ENCODE peak calls at places on chromosomes 16 and 17, in four cellular contexts. One of them, this sample, is unnamed.
A peak's percentile ranks its signal among the peaks of the same experiment; 100 is the strongest.

GRCh38 chr17:35879748-35880654 is at the start of gene CCL5:
- DNase-seq in cardiac fibroblast: peak; percentile 38
- DNase-seq in left ventricle myocardium inferior: no peak
- DNase-seq in AG10803: no peak
- DNase-seq in this sample: no peak

GRCh38 chr17:42387663-42388380 is 420 bp downstream of the STAT3 start:
- DNase-seq in cardiac fibroblast: peak; percentile 46
- DNase-seq in left ventricle myocardium inferior: peak; percentile 38
- DNase-seq in AG10803: no peak
- DNase-seq in this sample: no peak

GRCh38 chr16:79842197-79842596 is 241.7 kb upstream of the MAF start:
- DNase-seq in cardiac fibroblast: no peak
- DNase-seq in left ventricle myocardium inferior: no peak
- DNase-seq in AG10803: no peak
- DNase-seq in this sample: no peak

GRCh38 chr16:68668266-68668665 is 23.2 kb downstream of the CDH3 start:
- DNase-seq in cardiac fibroblast: no peak
- DNase-seq in left ventricle myocardium inferior: no peak
- DNase-seq in AG10803: no peak
- DNase-seq in this sample: no peak

GRCh38 chr17:73976147-73976546 is 227.3 kb upstream of the RPL38 start:
- DNase-seq in cardiac fibroblast: no peak
- DNase-seq in left ventricle myocardium inferior: no peak
- DNase-seq in AG10803: no peak
- DNase-seq in this sample: no peak

GRCh38 chr17:29238133-29238850 is 8.4 kb upstream of the CRYBA1 start:
- DNase-seq in cardiac fibroblast: peak; percentile 74
- DNase-seq in left ventricle myocardium inferior: no peak
- DNase-seq in AG10803: peak; percentile 81
- DNase-seq in this sample: no peak

GRCh38 chr16:185213-185612 is 5.0 kb downstream of the HBQ1 start:
- DNase-seq in cardiac fibroblast: no peak
- DNase-seq in left ventricle myocardium inferior: no peak
- DNase-seq in AG10803: no peak
- DNase-seq in this sample: no peak

GRCh38 chr16:7140899-7141298 is 191.7 kb upstream of the RBFOX1 start:
- DNase-seq in cardiac fibroblast: no peak
- DNase-seq in left ventricle myocardium inferior: no peak
- DNase-seq in AG10803: no peak
- DNase-seq in this sample: no peak

GRCh38 chr16:57865746-57866528 is 63.6 kb upstream of the KIFC3 start:
- DNase-seq in cardiac fibroblast: no peak
- DNase-seq in left ventricle myocardium inferior: no peak
- DNase-seq in AG10803: no peak
- DNase-seq in this sample: no peak

GRCh38 chr16:73265124-73265838 is 217.4 kb upstream of the ZFHX3 start:
- DNase-seq in cardiac fibroblast: no peak
- DNase-seq in left ventricle myocardium inferior: no peak
- DNase-seq in AG10803: no peak
- DNase-seq in this sample: no peak

GRCh38 chr17:14513835-14514234 is 213.0 kb downstream of the HS3ST3B1 start:
- DNase-seq in cardiac fibroblast: no peak
- DNase-seq in left ventricle myocardium inferior: no peak
- DNase-seq in AG10803: no peak
- DNase-seq in this sample: no peak

GRCh38 chr17:32917081-32917480 is 10.9 kb upstream of the TMEM98 start:
- DNase-seq in cardiac fibroblast: no peak
- DNase-seq in left ventricle myocardium inferior: no peak
- DNase-seq in AG10803: no peak
- DNase-seq in this sample: no peak

GRCh38 chr17:9729034-9729650 is 62.2 kb downstream of the DHRS7C start:
- DNase-seq in cardiac fibroblast: peak; percentile 67
- DNase-seq in left ventricle myocardium inferior: no peak
- DNase-seq in AG10803: peak; percentile 58
- DNase-seq in this sample: peak; percentile 49

GRCh38 chr17:73902416-73903181 is 258.4 kb upstream of the SDK2 start:
- DNase-seq in cardiac fibroblast: no peak
- DNase-seq in left ventricle myocardium inferior: no peak
- DNase-seq in AG10803: no peak
- DNase-seq in this sample: no peak

GRCh38 chr16:74580828-74581227 is 26.1 kb downstream of the GLG1 start:
- DNase-seq in cardiac fibroblast: no peak
- DNase-seq in left ventricle myocardium inferior: no peak
- DNase-seq in AG10803: peak; percentile 8
- DNase-seq in this sample: no peak

GRCh38 chr17:74960739-74961342 is 11.7 kb downstream of the HID1 start:
- DNase-seq in cardiac fibroblast: peak; percentile 44
- DNase-seq in left ventricle myocardium inferior: no peak
- DNase-seq in AG10803: peak; percentile 11
- DNase-seq in this sample: no peak

GRCh38 chr16:71933913-71934696 is 38.8 kb downstream of the IST1 start:
- DNase-seq in cardiac fibroblast: no peak
- DNase-seq in left ventricle myocardium inferior: no peak
- DNase-seq in AG10803: peak; percentile 37
- DNase-seq in this sample: peak; percentile 49

GRCh38 chr16:27318399-27319256 is 4.9 kb downstream of the IL4R start:
- DNase-seq in cardiac fibroblast: peak; percentile 59
- DNase-seq in left ventricle myocardium inferior: peak; percentile 47
- DNase-seq in AG10803: peak; percentile 27
- DNase-seq in this sample: no peak

GRCh38 chr16:85842435-85842834 is 42.9 kb downstream of the COX4I1 start:
- DNase-seq in cardiac fibroblast: no peak
- DNase-seq in left ventricle myocardium inferior: no peak
- DNase-seq in AG10803: no peak
- DNase-seq in this sample: no peak

GRCh38 chr16:77191259-77191969 is 424 bp downstream of the MON1B start:
- DNase-seq in cardiac fibroblast: peak; percentile 21
- DNase-seq in left ventricle myocardium inferior: no peak
- DNase-seq in AG10803: peak; percentile 17
- DNase-seq in this sample: no peak

GRCh38 chr17:72169823-72170222 is 49.0 kb downstream of the SOX9 start:
- DNase-seq in cardiac fibroblast: no peak
- DNase-seq in left ventricle myocardium inferior: no peak
- DNase-seq in AG10803: no peak
- DNase-seq in this sample: no peak

GRCh38 chr17:49971199-49971847 is 2.3 kb downstream of the DLX4 start:
- DNase-seq in cardiac fibroblast: no peak
- DNase-seq in left ventricle myocardium inferior: no peak
- DNase-seq in AG10803: no peak
- DNase-seq in this sample: no peak

GRCh38 chr17:2055494-2056220 is 754 bp downstream of the HIC1 start:
- DNase-seq in cardiac fibroblast: peak; percentile 69
- DNase-seq in left ventricle myocardium inferior: no peak
- DNase-seq in AG10803: peak; percentile 60
- DNase-seq in this sample: no peak

GRCh38 chr16:3456374-3456773 is 12.9 kb downstream of the NAA60 start:
- DNase-seq in cardiac fibroblast: peak; percentile 74
- DNase-seq in left ventricle myocardium inferior: no peak
- DNase-seq in AG10803: peak; percentile 64
- DNase-seq in this sample: no peak

GRCh38 chr17:7745748-7746470 is 28.4 kb downstream of the DNAH2 start:
- DNase-seq in cardiac fibroblast: peak; percentile 97
- DNase-seq in left ventricle myocardium inferior: no peak
- DNase-seq in AG10803: peak; percentile 85
- DNase-seq in this sample: peak; percentile 58

GRCh38 chr16:57372372-57373116 is at the start of gene CX3CL1:
- DNase-seq in cardiac fibroblast: peak; percentile 64
- DNase-seq in left ventricle myocardium inferior: peak; percentile 60
- DNase-seq in AG10803: peak; percentile 25
- DNase-seq in this sample: peak; percentile 20

GRCh38 chr16:72203401-72203800 is 31.4 kb upstream of the PMFBP1 start:
- DNase-seq in cardiac fibroblast: peak; percentile 40
- DNase-seq in left ventricle myocardium inferior: no peak
- DNase-seq in AG10803: peak; percentile 23
- DNase-seq in this sample: no peak

GRCh38 chr17:30554839-30555751 is 77.9 kb downstream of the GOSR1 start:
- DNase-seq in cardiac fibroblast: peak; percentile 44
- DNase-seq in left ventricle myocardium inferior: no peak
- DNase-seq in AG10803: peak; percentile 28
- DNase-seq in this sample: no peak
- TF ChIP-seq CTCF in cardiac fibroblast: peak; percentile 33
- TF ChIP-seq CTCF in left ventricle myocardium inferior: peak; percentile 51
- TF ChIP-seq CTCF in AG10803: peak; percentile 40
- TF ChIP-seq CTCF in this sample: no peak

DNA sequence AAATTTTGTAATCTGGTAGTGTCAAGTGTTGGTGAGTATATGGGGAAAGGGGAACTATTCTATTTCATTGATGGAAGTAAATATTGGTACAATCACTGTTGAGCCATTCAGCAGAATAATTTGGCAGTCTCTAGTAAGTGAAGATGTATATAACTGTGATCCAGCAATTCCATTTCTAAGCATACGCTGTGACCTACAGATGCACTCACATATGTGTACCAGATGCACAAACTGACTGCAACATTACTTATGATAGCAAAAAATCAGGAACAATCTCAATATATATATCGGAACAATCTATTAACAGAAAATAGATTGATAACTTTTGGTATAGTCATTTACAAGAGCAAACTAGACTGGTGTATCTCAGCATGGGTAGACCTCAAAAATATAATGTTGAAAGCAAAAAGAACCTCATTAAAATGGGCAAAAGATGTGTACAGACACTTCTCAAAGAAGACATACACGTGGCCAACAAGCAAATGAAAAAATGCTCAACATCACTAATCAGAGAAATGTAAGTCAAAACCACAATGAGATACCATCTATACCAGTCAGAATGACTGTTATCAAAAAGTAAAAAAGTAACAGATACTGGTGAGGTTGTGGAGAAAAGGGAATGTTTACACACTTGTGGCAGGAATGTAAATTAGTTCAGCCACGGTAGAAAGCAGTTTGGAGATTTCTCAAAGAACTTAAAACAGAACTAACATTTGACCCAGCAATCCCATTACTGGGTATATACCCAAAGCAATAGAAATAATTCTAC is 20.8 kb downstream of the ADAP2 start:
- DNase-seq in cardiac fibroblast: no peak
- DNase-seq in left ventricle myocardium inferior: no peak
- DNase-seq in AG10803: no peak
- DNase-seq in this sample: no peak
- TF ChIP-seq CTCF in cardiac fibroblast: no peak
- TF ChIP-seq CTCF in left ventricle myocardium inferior: no peak
- TF ChIP-seq CTCF in AG10803: peak; percentile 14
- TF ChIP-seq CTCF in this sample: no peak

DNA sequence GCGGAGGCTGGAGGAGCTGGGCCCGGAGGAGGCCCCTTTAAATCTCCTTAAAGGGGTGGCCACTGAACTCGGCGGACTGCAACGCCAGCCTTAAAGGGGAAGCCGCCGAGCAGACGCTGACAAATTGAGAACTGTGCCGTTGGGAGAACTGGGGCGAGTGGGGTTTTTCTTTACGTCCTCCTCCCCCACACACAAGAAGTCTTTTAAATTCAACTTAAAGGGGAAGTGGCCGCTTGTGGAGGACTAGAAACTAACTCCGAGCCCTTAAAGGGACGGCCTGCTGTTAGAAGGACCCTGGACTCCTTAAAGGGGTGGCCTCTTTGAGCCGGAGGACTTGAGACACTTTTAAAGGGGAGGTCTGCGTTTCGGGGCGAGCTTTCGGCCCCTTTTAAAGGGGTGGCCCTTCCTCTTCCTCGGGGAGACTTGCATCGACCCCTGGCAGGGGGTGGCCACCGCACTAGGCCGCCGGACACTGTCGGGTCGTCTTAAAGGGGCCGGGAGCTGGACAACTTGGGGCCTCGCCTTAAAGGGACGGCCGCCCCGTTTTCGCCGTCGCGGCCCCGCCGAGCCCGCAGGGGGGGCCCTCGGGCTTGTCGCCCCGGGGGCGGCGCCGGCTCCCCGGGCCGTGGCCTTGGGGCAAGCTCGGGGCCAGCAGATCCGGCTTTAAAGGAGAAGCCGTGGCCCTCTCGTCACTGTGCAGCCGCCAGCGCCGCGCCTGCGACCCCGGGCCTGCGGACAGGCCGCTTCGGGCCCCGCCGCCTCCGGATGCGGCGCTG is 688 bp downstream of the FBRS start:
- DNase-seq in cardiac fibroblast: peak; percentile 99
- DNase-seq in left ventricle myocardium inferior: peak; percentile 76
- DNase-seq in AG10803: peak; percentile 98
- DNase-seq in this sample: peak; percentile 93
- TF ChIP-seq CTCF in cardiac fibroblast: no peak
- TF ChIP-seq CTCF in left ventricle myocardium inferior: peak; percentile 9
- TF ChIP-seq CTCF in AG10803: no peak
- TF ChIP-seq CTCF in this sample: no peak

DNA sequence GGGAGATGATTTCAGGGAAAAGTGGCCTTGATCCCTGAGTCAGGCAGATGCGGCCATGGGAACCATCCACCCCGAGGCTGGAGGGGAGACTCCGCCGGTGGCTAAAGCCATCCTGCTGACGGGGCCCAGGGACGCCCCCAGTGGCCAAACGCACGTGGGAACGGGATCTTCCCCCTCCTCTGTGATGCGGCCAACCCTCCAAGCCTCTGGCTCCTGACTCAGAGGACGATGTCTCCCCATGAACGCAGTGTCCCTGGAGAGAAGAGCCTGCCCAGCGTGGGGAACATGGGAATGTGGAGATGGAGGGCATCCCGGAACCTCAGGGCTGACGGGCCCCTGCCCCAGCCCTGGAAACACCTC is 25.0 kb downstream of the SLC7A5 start:
- DNase-seq in cardiac fibroblast: no peak
- DNase-seq in left ventricle myocardium inferior: peak; percentile 43
- DNase-seq in AG10803: no peak
- DNase-seq in this sample: no peak
- TF ChIP-seq CTCF in cardiac fibroblast: peak; percentile 14
- TF ChIP-seq CTCF in left ventricle myocardium inferior: no peak
- TF ChIP-seq CTCF in AG10803: no peak
- TF ChIP-seq CTCF in this sample: peak; percentile 34

GRCh38 chr17:18850679-18851078 is 7.3 kb upstream of the PRPSAP2 start:
- DNase-seq in cardiac fibroblast: no peak
- DNase-seq in left ventricle myocardium inferior: no peak
- DNase-seq in AG10803: no peak
- DNase-seq in this sample: no peak
- TF ChIP-seq CTCF in cardiac fibroblast: no peak
- TF ChIP-seq CTCF in left ventricle myocardium inferior: no peak
- TF ChIP-seq CTCF in AG10803: no peak
- TF ChIP-seq CTCF in this sample: no peak

DNA sequence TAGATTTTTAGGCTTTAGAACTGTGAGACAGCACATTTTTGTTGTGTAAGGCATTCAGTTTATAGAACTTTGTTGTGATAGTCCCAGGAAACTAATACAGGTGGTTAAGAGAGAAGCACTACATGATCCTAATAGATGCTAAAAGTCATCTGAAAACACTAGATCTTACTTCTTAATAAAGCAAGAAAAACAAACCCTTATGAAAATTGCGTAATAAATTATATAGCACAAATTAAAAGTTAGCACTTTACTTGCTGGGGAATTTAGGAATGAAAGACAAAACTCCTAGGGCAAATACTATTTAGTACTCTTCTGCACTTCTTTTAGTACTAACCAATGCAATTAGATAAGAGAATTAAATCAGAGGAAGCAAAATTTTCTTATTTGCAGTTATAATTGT is 163.3 kb upstream of the SHISA6 start:
- DNase-seq in cardiac fibroblast: no peak
- DNase-seq in left ventricle myocardium inferior: no peak
- DNase-seq in AG10803: no peak
- DNase-seq in this sample: no peak
- TF ChIP-seq CTCF in cardiac fibroblast: no peak
- TF ChIP-seq CTCF in left ventricle myocardium inferior: no peak
- TF ChIP-seq CTCF in AG10803: no peak
- TF ChIP-seq CTCF in this sample: no peak

This sample was measured in astrocyte of the cerebellum.